ENCODE peak calls at places on chromosomes 1 and 21, in four cellular contexts. One of them, this sample, is unnamed.

GRCh38 chr1:115596080-115596795 is 45.5 kb upstream of the VANGL1 start:
- DNase-seq in AG04449: peak; percentile 31
- DNase-seq in ovary: no peak
- DNase-seq in mammary epithelial cell: no peak
- DNase-seq in this sample: no peak

GRCh38 chr1:116971965-116972675 is 29.4 kb upstream of the CD101 start:
- DNase-seq in AG04449: no peak
- DNase-seq in ovary: no peak
- DNase-seq in mammary epithelial cell: no peak
- DNase-seq in this sample: no peak

GRCh38 chr1:235052067-235053008 is 76.3 kb downstream of the TOMM20 start:
- DNase-seq in mammary epithelial cell: no peak
- DNase-seq in ovary: no peak
- DNase-seq in AG04449: no peak
- DNase-seq in this sample: no peak

GRCh38 chr1:179079113-179079761 is 2.6 kb upstream of the TOR3A start:
- DNase-seq in AG04449: peak; percentile 38
- DNase-seq in ovary: peak; percentile 72
- DNase-seq in mammary epithelial cell: peak; percentile 61
- DNase-seq in this sample: peak; percentile 64

GRCh38 chr1:41626146-41626545 is 141.7 kb upstream of the EDN2 start:
- DNase-seq in mammary epithelial cell: peak; percentile 92
- DNase-seq in AG04449: no peak
- DNase-seq in ovary: no peak
- DNase-seq in this sample: no peak

GRCh38 chr1:47890779-47891178 is 106.4 kb downstream of the TRABD2B start:
- DNase-seq in AG04449: no peak
- DNase-seq in mammary epithelial cell: no peak
- DNase-seq in ovary: no peak
- DNase-seq in this sample: no peak

GRCh38 chr1:90347366-90347765 is 352.5 kb downstream of the ZNF326 start:
- DNase-seq in AG04449: no peak
- DNase-seq in mammary epithelial cell: no peak
- DNase-seq in ovary: no peak
- DNase-seq in this sample: no peak

GRCh38 chr1:165542015-165542631 is 1.7 kb upstream of the LRRC52 start:
- DNase-seq in ovary: no peak
- DNase-seq in AG04449: no peak
- DNase-seq in mammary epithelial cell: no peak
- DNase-seq in this sample: no peak

GRCh38 chr1:171087896-171088295 is 2.8 kb upstream of the FMO3 start:
- DNase-seq in AG04449: no peak
- DNase-seq in ovary: no peak
- DNase-seq in mammary epithelial cell: no peak
- DNase-seq in this sample: no peak

GRCh38 chr21:18951291-18952038 is 547.9 kb upstream of the TMPRSS15 start:
- DNase-seq in AG04449: no peak
- DNase-seq in mammary epithelial cell: no peak
- DNase-seq in ovary: no peak
- DNase-seq in this sample: peak; percentile 13

GRCh38 chr1:149848811-149849210 is 50.6 kb upstream of the BOLA1 start:
- DNase-seq in mammary epithelial cell: no peak
- DNase-seq in AG04449: no peak
- DNase-seq in ovary: no peak
- DNase-seq in this sample: no peak

GRCh38 chr1:184556665-184557064 is 169.8 kb downstream of the C1orf21 start:
- DNase-seq in ovary: no peak
- DNase-seq in AG04449: no peak
- DNase-seq in mammary epithelial cell: no peak
- DNase-seq in this sample: no peak

DNA sequence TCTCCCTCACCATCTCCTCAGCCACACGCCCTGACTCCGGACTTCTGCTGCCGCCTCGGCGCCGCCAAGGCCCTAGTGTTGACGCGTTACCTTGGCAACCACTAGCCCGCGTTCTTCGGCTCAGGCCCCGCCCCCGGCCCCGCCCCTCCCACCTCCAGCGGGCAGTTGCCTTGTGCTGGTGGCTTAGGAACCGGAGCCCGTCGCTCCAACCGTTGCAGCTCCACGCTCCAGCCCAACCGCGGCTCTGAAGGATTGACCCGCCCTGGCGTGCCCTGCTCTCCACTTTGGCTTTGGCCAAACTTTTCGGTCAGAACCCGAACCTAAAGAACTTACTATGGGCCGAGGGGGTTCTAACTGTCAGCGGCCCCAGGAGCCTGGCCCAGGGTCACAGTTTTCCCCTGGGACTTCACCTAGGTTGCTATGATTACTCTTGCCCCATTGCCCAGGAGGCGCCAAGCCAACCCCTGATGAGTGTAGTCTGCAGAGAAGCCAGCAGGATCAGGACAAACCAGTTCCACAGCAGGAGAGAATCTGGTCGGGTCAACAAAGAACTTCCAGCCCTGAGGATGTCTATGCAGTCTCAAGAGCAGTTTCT is at the start of gene CFAP45:
- DNase-seq in ovary: peak; percentile 71
- DNase-seq in AG04449: no peak
- DNase-seq in mammary epithelial cell: peak; percentile 68
- DNase-seq in this sample: peak; percentile 94
- H3K4me3 ChIP-seq in ovary: no peak within 1 kb of the TSS
- H3K4me3 ChIP-seq in AG04449: no peak within 1 kb of the TSS
- H3K4me3 ChIP-seq in mammary epithelial cell: no peak within 1 kb of the TSS
- H3K4me3 ChIP-seq in this sample: peak within 1 kb of the TSS; percentile 38

DNA sequence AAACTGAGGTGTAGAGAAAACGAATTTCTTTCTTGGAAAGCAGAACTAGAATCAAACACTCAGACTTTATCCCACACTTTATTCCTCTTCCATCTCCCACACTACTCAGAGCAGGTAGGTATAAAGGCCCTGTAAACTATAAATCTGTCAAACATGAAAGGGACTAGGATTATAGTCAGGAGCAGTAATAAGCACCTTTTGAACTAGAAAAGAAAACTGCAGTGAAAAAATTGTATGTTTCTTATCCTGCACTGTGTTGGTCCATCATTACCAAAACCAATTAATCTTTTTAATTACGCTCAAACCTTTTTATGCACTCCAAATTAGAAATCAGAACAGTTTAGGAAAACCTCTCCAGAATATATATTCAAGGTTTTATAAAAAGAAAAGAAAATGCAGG is 47.6 kb downstream of the LPAR3 start:
- DNase-seq in ovary: no peak
- DNase-seq in mammary epithelial cell: no peak
- DNase-seq in AG04449: no peak
- DNase-seq in this sample: no peak
- TF ChIP-seq CTCF in ovary: no peak
- TF ChIP-seq CTCF in mammary epithelial cell: no peak
- TF ChIP-seq CTCF in AG04449: no peak
- TF ChIP-seq CTCF in this sample: no peak

DNA sequence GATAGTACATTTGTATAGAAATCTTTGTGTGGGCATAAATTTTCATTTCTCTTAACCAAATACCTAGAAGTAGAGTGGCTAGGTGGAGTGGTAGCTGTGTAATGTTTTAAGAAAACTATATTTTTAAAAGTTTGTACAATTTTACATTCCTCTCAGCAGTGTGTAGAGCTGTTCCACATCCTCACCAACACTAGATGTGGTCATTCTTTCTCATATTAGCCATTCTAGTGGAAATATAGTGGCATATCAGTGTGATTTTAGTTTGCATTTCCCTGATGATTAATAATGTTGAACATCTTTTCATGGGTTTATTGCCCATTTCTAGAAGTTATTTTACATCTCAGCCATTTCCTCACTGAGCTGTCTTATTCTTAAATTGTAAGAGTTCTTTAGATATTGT is 65.5 kb downstream of the ITSN1 start:
- DNase-seq in mammary epithelial cell: no peak
- DNase-seq in AG04449: no peak
- DNase-seq in ovary: no peak
- DNase-seq in this sample: no peak
- H3K4me3 ChIP-seq in mammary epithelial cell: no peak overlapping the region
- H3K4me3 ChIP-seq in AG04449: no peak overlapping the region
- H3K4me3 ChIP-seq in ovary: no peak overlapping the region
- H3K4me3 ChIP-seq in this sample: no peak overlapping the region

GRCh38 chr1:152735648-152736047 is 22.2 kb upstream of the KPRP start:
- DNase-seq in AG04449: no peak
- DNase-seq in mammary epithelial cell: no peak
- DNase-seq in ovary: no peak
- DNase-seq in this sample: no peak
- TF ChIP-seq CTCF in AG04449: no peak
- TF ChIP-seq CTCF in mammary epithelial cell: peak; percentile 68
- TF ChIP-seq CTCF in ovary: no peak
- TF ChIP-seq CTCF in this sample: peak; percentile 40

GRCh38 chr1:206469411-206469932 is 804 bp upstream of the IKBKE start:
- DNase-seq in ovary: no peak
- DNase-seq in mammary epithelial cell: peak; percentile 73
- DNase-seq in AG04449: no peak
- DNase-seq in this sample: no peak

GRCh38 chr1:206466840-206467649 is 3.2 kb upstream of the IKBKE start:
- DNase-seq in mammary epithelial cell: no peak
- DNase-seq in AG04449: no peak
- DNase-seq in ovary: no peak
- DNase-seq in this sample: no peak

GRCh38 chr1:206469933-206470691 is at the start of gene IKBKE:
- DNase-seq in ovary: peak; percentile 55
- DNase-seq in mammary epithelial cell: peak; percentile 69
- DNase-seq in AG04449: no peak
- DNase-seq in this sample: no peak

GRCh38 chr1:206467915-206468314 is 2.4 kb upstream of the IKBKE start:
- DNase-seq in ovary: no peak
- DNase-seq in AG04449: no peak
- DNase-seq in mammary epithelial cell: no peak
- DNase-seq in this sample: no peak

DNA sequence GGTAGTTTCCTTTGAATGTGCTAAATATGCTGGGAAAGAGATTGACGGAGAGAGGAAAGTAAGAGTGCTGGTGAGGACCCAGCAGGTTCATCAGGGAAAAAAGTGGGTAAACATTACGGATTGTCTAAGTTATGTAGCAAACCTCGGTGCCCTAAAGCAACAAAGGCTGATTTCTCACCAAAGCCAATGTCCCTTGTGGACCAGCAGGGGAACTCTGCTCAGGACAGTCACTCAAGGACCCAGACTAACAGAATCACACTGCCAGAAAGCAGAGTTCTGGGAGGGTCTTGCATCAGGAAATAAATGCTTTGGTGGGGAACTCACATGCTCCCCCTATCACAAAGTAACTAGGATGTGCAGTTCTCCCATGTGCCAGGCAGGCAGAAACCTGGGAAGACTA is 1.7 kb upstream of the IKBKE start:
- DNase-seq in mammary epithelial cell: no peak
- DNase-seq in ovary: no peak
- DNase-seq in AG04449: no peak
- DNase-seq in this sample: no peak
- H3K4me3 ChIP-seq in mammary epithelial cell: no peak overlapping the region
- H3K4me3 ChIP-seq in ovary: no peak overlapping the region
- H3K4me3 ChIP-seq in AG04449: no peak overlapping the region
- H3K4me3 ChIP-seq in this sample: no peak overlapping the region

DNA sequence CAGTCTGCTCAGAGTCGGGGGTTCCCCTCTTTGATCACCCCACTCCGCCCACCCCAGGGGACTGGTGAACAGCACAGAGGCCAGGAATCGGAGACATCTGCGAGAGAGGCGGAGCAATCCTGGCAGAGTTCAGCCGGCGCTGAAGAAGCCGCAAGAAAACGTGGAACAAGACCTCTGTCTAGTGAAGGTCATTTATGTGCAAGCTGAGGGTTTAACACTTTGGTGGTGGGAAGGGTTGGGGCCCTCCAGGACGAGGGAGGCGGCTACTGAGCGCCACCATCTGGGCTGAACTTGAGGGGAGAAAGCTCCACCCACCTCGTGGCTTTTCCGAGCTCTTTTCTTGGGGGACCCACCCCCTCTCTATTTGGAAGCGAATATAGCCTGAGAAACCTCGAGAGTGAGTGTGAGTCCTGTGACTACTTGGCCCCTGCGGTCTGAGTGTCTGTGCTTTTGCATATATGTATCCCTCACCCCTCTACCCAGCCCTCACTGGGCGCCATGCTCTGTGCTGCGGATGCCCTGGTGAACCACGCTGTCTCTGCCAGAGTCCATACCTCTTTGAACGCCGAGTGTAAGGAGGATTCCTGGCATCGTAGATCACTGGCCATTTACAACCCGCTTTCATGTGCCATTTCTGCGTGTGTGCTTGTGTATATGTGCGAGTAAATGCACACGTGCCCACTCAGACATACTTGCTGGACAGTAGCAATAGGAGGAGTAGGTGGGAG is 1.2 kb upstream of the EPHA10 start:
- DNase-seq in AG04449: no peak
- DNase-seq in ovary: no peak
- DNase-seq in mammary epithelial cell: no peak
- DNase-seq in this sample: no peak
- TF ChIP-seq CTCF in AG04449: no peak
- TF ChIP-seq CTCF in ovary: no peak
- TF ChIP-seq CTCF in mammary epithelial cell: no peak
- TF ChIP-seq CTCF in this sample: no peak

GRCh38 chr21:43333301-43334062 is 93.4 kb downstream of the SIK1 start:
- DNase-seq in ovary: peak; percentile 55
- DNase-seq in mammary epithelial cell: peak; percentile 81
- DNase-seq in AG04449: peak; percentile 79
- DNase-seq in this sample: no peak
- H3K4me3 ChIP-seq in ovary: no peak overlapping the region
- H3K4me3 ChIP-seq in mammary epithelial cell: peak overlapping the region; percentile 23
- H3K4me3 ChIP-seq in AG04449: peak overlapping the region; percentile 45
- H3K4me3 ChIP-seq in this sample: peak overlapping the region; percentile 26